ENCODE peak calls at places on chromosomes 5 and 9, in six cellular contexts. O is HTR-8/SVneo; Y is Jurkat, Clone E6-1; M is heart left ventricle; X is GM12865; N is right atrium auricular region. D is an unnamed sample.

GRCh38 chr9:35385042-35385441 is 104.9 kb upstream of the RUSC2 start:
- DNase-seq in M (no peak), Y (no peak), X (no peak), O (no peak), N (no peak), D (peak)

GRCh38 chr9:75169623-75170022 is 81.3 kb downstream of the OSTF1 start:
- DNase-seq in N (no peak), Y (no peak), O (no peak), X (no peak), M (no peak), D (no peak)

GRCh38 chr9:92664394-92665152 is 5.4 kb downstream of the IPPK start:
- DNase-seq in O (no peak), Y (no peak), X (peak), M (no peak), N (no peak), D (no peak)

GRCh38 chr9:137314561-137315560 is 12.8 kb upstream of the NRARP start:
- DNase-seq in Y (no peak), M (peak), O (no peak), X (no peak), N (no peak), D (peak)

GRCh38 chr9:113702423-113702755 is 173.7 kb upstream of the ZNF618 start:
- DNase-seq in M (no peak), N (no peak), O (no peak), X (no peak), Y (no peak), D (no peak)

GRCh38 chr5:82164109-82164956 is 113.8 kb downstream of the RPS23 start:
- DNase-seq in Y (no peak), M (no peak), N (no peak), X (no peak), O (no peak), D (no peak)

GRCh38 chr5:132493241-132493640 is 2.7 kb upstream of the IRF1 start:
- DNase-seq in Y (no peak), M (no peak), O (no peak), X (no peak), N (peak), D (no peak)

GRCh38 chr5:141692919-141693848 is 11.2 kb upstream of the ARAP3 start:
- DNase-seq in Y (no peak), O (no peak), M (no peak), N (no peak), X (peak), D (peak)

GRCh38 chr9:135983745-135984710 is 22.9 kb upstream of the UBAC1 start:
- DNase-seq in Y (no peak), O (no peak), M (no peak), X (no peak), N (no peak), D (no peak)

GRCh38 chr5:180041501-180042274 is 29.9 kb downstream of the RNF130 start:
- DNase-seq in Y (no peak), X (no peak), M (no peak), N (no peak), O (no peak), D (no peak)

GRCh38 chr9:4967521-4967920 is 17.6 kb upstream of the JAK2 start:
- DNase-seq in M (no peak), X (no peak), Y (no peak), O (no peak), N (no peak), D (peak)

GRCh38 chr9:14221558-14221957 is 92.4 kb downstream of the NFIB start:
- DNase-seq in Y (no peak), O (peak), N (no peak), M (no peak), X (no peak), D (peak)

GRCh38 chr5:59678959-59679358 is 214.6 kb downstream of the PDE4D start:
- DNase-seq in Y (no peak), M (no peak), N (no peak), O (no peak), X (no peak), D (no peak)

GRCh38 chr9:99433555-99433954 is 211.5 kb downstream of the SEC61B start:
- DNase-seq in Y (no peak), O (peak), M (peak), X (peak), N (peak), D (peak)

GRCh38 chr5:91145233-91145620 is 237.9 kb downstream of the ARRDC3 start:
- DNase-seq in O (no peak), N (no peak), Y (no peak), M (no peak), X (no peak), D (no peak)

GRCh38 chr5:17373406-17374110 is 124.5 kb upstream of the TAF11L2 start:
- DNase-seq in X (peak), Y (no peak), N (no peak), O (no peak), M (no peak), D (no peak)

GRCh38 chr9:3028535-3028934 is 184.6 kb upstream of the PUM3 start:
- DNase-seq in N (no peak), X (no peak), Y (no peak), O (peak), M (no peak), D (no peak)

GRCh38 chr5:67315082-67315801 is 118.6 kb upstream of the CD180 start:
- DNase-seq in O (no peak), N (no peak), Y (no peak), X (no peak), M (no peak), D (no peak)

GRCh38 chr9:130988905-130989304 is 20.1 kb upstream of the LAMC3 start:
- DNase-seq in X (no peak), N (no peak), Y (no peak), M (no peak), O (no peak), D (no peak)

GRCh38 chr9:37187713-37188439 is 67.5 kb downstream of the ZCCHC7 start:
- DNase-seq in N (no peak), O (no peak), X (peak), Y (no peak), M (no peak), D (no peak)

GRCh38 chr5:115531787-115532367 is 12.7 kb downstream of the FEM1C start:
- DNase-seq in X (no peak), M (no peak), Y (no peak), N (no peak), O (no peak), D (no peak)

GRCh38 chr9:132949709-132950108 is 5.3 kb upstream of the TSC1 start:
- DNase-seq in M (no peak), Y (no peak), O (no peak), N (no peak), X (no peak), D (no peak)

GRCh38 chr5:7015586-7016256 is 302.5 kb downstream of the TENT4A start:
- DNase-seq in X (no peak), M (no peak), O (no peak), N (no peak), Y (peak), D (no peak)

GRCh38 chr5:68482199-68482598 is 266.6 kb downstream of the PIK3R1 start:
- DNase-seq in O (no peak), Y (no peak), M (no peak), N (no peak), X (no peak), D (no peak)

GRCh38 chr5:34529581-34530331 is 126.4 kb upstream of the RAI14 start:
- DNase-seq in Y (no peak), M (no peak), X (no peak), N (no peak), O (no peak), D (no peak)

GRCh38 chr9:6894135-6894534 is 136.4 kb downstream of the KDM4C start:
- DNase-seq in Y (no peak), M (no peak), N (no peak), O (no peak), X (peak), D (no peak)

GRCh38 chr5:104699438-104699837 is 1136.8 kb upstream of the NUDT12 start:
- DNase-seq in N (no peak), X (no peak), M (no peak), Y (no peak), O (no peak), D (no peak)

GRCh38 chr5:159195775-159196174 is 13.6 kb downstream of the RNF145 start:
- DNase-seq in O (no peak), M (no peak), N (no peak), X (no peak), Y (no peak), D (no peak)

GRCh38 chr9:125748511-125749099 is 1.4 kb downstream of the PBX3 start:
- DNase-seq in M (peak), Y (no peak), N (no peak), X (no peak), O (no peak), D (peak)

GRCh38 chr5:7794301-7794700 is 56.6 kb downstream of the CFAP90 start:
- DNase-seq in X (peak), Y (no peak), O (no peak), M (no peak), N (no peak), D (no peak)

GRCh38 chr5:56693220-56693579 is 122.1 kb upstream of the MAP3K1 start:
- DNase-seq in Y (no peak), N (no peak), X (no peak), O (no peak), M (no peak), D (no peak)

GRCh38 chr9:109640232-109641078 is 139.5 kb upstream of the PALM2AKAP2 start:
- DNase-seq in O (peak), N (no peak), Y (no peak), X (peak), M (peak), D (peak)

GRCh38 chr5:106759581-106759980 is 911.2 kb downstream of the EFNA5 start:
- DNase-seq in O (no peak), N (no peak), Y (no peak), X (peak), M (no peak), D (no peak)

GRCh38 chr9:137387034-137387890 is 35.7 kb downstream of the EXD3 start:
- DNase-seq in O (no peak), X (peak), Y (no peak), N (no peak), M (no peak), D (no peak)

GRCh38 chr5:1120236-1120999 is 8.6 kb upstream of the SLC12A7 start:
- DNase-seq in O (no peak), Y (no peak), N (no peak), X (no peak), M (no peak), D (no peak)

GRCh38 chr5:7763621-7764072 is 87.3 kb downstream of the CFAP90 start:
- DNase-seq in X (no peak), N (no peak), Y (no peak), O (no peak), M (peak), D (no peak)

GRCh38 chr5:103927739-103928138 is 365.1 kb upstream of the NUDT12 start:
- DNase-seq in Y (no peak), M (no peak), O (no peak), N (no peak), X (no peak), D (no peak)

GRCh38 chr5:43411489-43411888 is 702 bp downstream of the CCL28 start:
- DNase-seq in Y (no peak), N (no peak), M (no peak), X (no peak), O (no peak), D (no peak)